ENCODE peak calls at places on chromosomes 3 and 15, in six cellular contexts. V is GM13977, F is GM19239, I is SJSA1, O is heart left ventricle, S is ovary. M is an unnamed sample.

GRCh38 chr3:69115731-69116130 is 6.7 kb downstream of the LMOD3 start:
- DNase-seq in V (no peak), F (no peak), I (no peak), O (no peak), S (no peak), M (no peak)

GRCh38 chr15:74251187-74251811 is 15.2 kb downstream of the CCDC33 start:
- DNase-seq in V (no peak), F (no peak), I (no peak), O (peak), S (no peak), M (no peak)

GRCh38 chr15:69277316-69277715 is 21.4 kb upstream of the PAQR5 start:
- DNase-seq in V (no peak), F (no peak), I (no peak), O (no peak), S (no peak), M (no peak)

GRCh38 chr15:29021901-29022300 is 136.1 kb downstream of the APBA2 start:
- DNase-seq in V (no peak), F (no peak), I (no peak), O (no peak), S (no peak), M (no peak)

GRCh38 chr3:104149154-104149553 is 1217.6 kb upstream of the ALCAM start:
- DNase-seq in V (no peak), F (no peak), I (no peak), O (no peak), S (no peak), M (no peak)

GRCh38 chr3:158718490-158719170 is 13.6 kb downstream of the RARRES1 start:
- DNase-seq in V (no peak), F (no peak), I (no peak), O (no peak), S (no peak), M (no peak)

GRCh38 chr15:78167227-78167888 is 18.2 kb downstream of the IDH3A start:
- DNase-seq in V (peak), F (no peak), I (no peak), O (no peak), S (no peak), M (peak)

GRCh38 chr3:159825216-159825854 is 163.3 kb upstream of the IL12A start:
- DNase-seq in V (no peak), F (no peak), I (no peak), O (no peak), S (no peak), M (no peak)

GRCh38 chr15:66704783-66705113 is 2.7 kb downstream of the SMAD6 start:
- DNase-seq in V (no peak), F (no peak), I (no peak), O (no peak), S (no peak), M (no peak)

GRCh38 chr3:196144383-196145105 is 62.7 kb upstream of the TFRC start:
- DNase-seq in V (no peak), F (no peak), I (no peak), O (no peak), S (no peak), M (no peak)

GRCh38 chr3:141305436-141305835 is 62.9 kb upstream of the ZBTB38 start:
- DNase-seq in V (no peak), F (no peak), I (no peak), O (no peak), S (no peak), M (no peak)

GRCh38 chr3:41148901-41149300 is 50.4 kb upstream of the CTNNB1 start:
- DNase-seq in V (no peak), F (no peak), I (no peak), O (no peak), S (no peak), M (no peak)

GRCh38 chr3:16309558-16309957 is 44.5 kb downstream of the OXNAD1 start:
- DNase-seq in V (no peak), F (no peak), I (no peak), O (no peak), S (no peak), M (peak)

GRCh38 chr3:11539677-11540076 is 104.0 kb downstream of the VGLL4 start:
- DNase-seq in V (no peak), F (no peak), I (no peak), O (no peak), S (no peak), M (no peak)

GRCh38 chr3:194806991-194807685 is 121.5 kb downstream of the FAM43A start:
- DNase-seq in V (no peak), F (no peak), I (no peak), O (no peak), S (no peak), M (no peak)

GRCh38 chr15:66284276-66284675 is 9.1 kb upstream of the DIS3L start:
- DNase-seq in V (no peak), F (no peak), I (no peak), O (no peak), S (no peak), M (no peak)

GRCh38 chr3:81776643-81777042 is 15.2 kb upstream of the GBE1 start:
- DNase-seq in V (no peak), F (no peak), I (no peak), O (no peak), S (no peak), M (no peak)

GRCh38 chr3:63791974-63792373 is 27.1 kb upstream of the C3orf49 start:
- DNase-seq in V (no peak), F (no peak), I (no peak), O (no peak), S (no peak), M (no peak)

GRCh38 chr3:58237940-58238681 is 519 bp downstream of the ABHD6 start:
- DNase-seq in V (peak), F (peak), I (peak), O (peak), S (peak), M (peak)

GRCh38 chr15:63888146-63888545 is 54.4 kb upstream of the HERC1 start:
- DNase-seq in V (no peak), F (no peak), I (no peak), O (no peak), S (no peak), M (no peak)

GRCh38 chr3:78277793-78278192 is 1237.9 kb downstream of the ROBO2 start:
- DNase-seq in V (no peak), F (no peak), I (no peak), O (no peak), S (no peak), M (no peak)

GRCh38 chr15:37098468-37099320 is 1.7 kb downstream of the MEIS2 start:
- DNase-seq in V (peak), F (peak), I (no peak), O (peak), S (peak), M (peak)

GRCh38 chr15:63439536-63440264 is 58.1 kb upstream of the CA12 start:
- DNase-seq in V (no peak), F (no peak), I (no peak), O (no peak), S (no peak), M (no peak)

GRCh38 chr3:42118762-42119361 is 27.7 kb downstream of the TRAK1 start:
- DNase-seq in V (peak), F (peak), I (no peak), O (no peak), S (no peak), M (peak)

GRCh38 chr3:32743934-32744333 is 58.9 kb downstream of the CNOT10 start:
- DNase-seq in V (no peak), F (no peak), I (no peak), O (no peak), S (no peak), M (no peak)